ENCODE peak calls at places on chromosomes 11 and 22, in six cellular contexts. H, F, Z, Q, N and I are unnamed samples.
A peak's percentile ranks its signal among the peaks of the same experiment; 100 is the strongest.

GRCh38 chr11:62077136-62077535 is 46.7 kb upstream of the INCENP start:
- DNase-seq in F (no peak), N (no peak), H (no peak), Q (no peak), Z (peak; percentile 37), I (no peak)

GRCh38 chr11:2399488-2400068 is 972 bp upstream of the TSSC4 start:
- DNase-seq in N (no peak), Z (peak; percentile 16), Q (peak; percentile 79), F (no peak), H (no peak), I (no peak)

GRCh38 chr11:93536346-93536871 is 6.8 kb downstream of the SMCO4 start:
- DNase-seq in F (no peak), Z (no peak), N (peak; percentile 16), H (no peak), Q (no peak), I (no peak)

GRCh38 chr22:41834005-41834975 is 1.4 kb downstream of the SREBF2 start:
- DNase-seq in N (peak; percentile 56), Z (no peak), H (no peak), Q (no peak), F (no peak), I (no peak)

GRCh38 chr11:63869171-63869591 is 30.3 kb downstream of the MARK2 start:
- DNase-seq in H (no peak), N (no peak), Z (no peak), F (no peak), Q (peak; percentile 47), I (no peak)

GRCh38 chr11:110434952-110435779 is 5.4 kb downstream of the FDX1 start:
- DNase-seq in Z (no peak), H (no peak), F (no peak), Q (no peak), N (peak; percentile 17), I (no peak)

GRCh38 chr11:47997063-47998053 is 17.0 kb downstream of the PTPRJ start:
- DNase-seq in F (no peak), Q (peak; percentile 9), N (no peak), H (no peak), Z (no peak), I (no peak)

GRCh38 chr11:22808559-22809197 is 20.9 kb downstream of the SVIP start:
- DNase-seq in Q (no peak), F (no peak), Z (no peak), N (no peak), H (no peak), I (no peak)

GRCh38 chr11:111977141-111978027 is 40.2 kb downstream of the DIXDC1 start:
- DNase-seq in Q (peak; percentile 91), F (no peak), Z (no peak), N (no peak), H (no peak), I (peak; percentile 75)

GRCh38 chr11:64000026-64000739 is 13.9 kb downstream of the OTUB1 start:
- DNase-seq in Z (peak; percentile 41), F (no peak), Q (peak; percentile 89), N (peak; percentile 70), H (no peak), I (peak; percentile 16)

GRCh38 chr22:16695261-16695660 is 102.7 kb upstream of the CCT8L2 start:
- DNase-seq in Q (no peak), Z (no peak), F (no peak), N (no peak), H (no peak), I (no peak)

GRCh38 chr11:70760416-70761020 is 362.2 kb downstream of the CTTN start:
- DNase-seq in H (no peak), Z (no peak), N (no peak), Q (no peak), F (no peak), I (no peak)

GRCh38 chr11:66326261-66327111 is 9.6 kb upstream of the CD248 start:
- DNase-seq in F (no peak), N (no peak), Q (peak; percentile 57), Z (no peak), H (peak; percentile 57), I (no peak)

GRCh38 chr22:29012923-29013322 is 48.7 kb downstream of the C22orf31 start:
- DNase-seq in Q (no peak), F (no peak), H (no peak), N (no peak), Z (no peak), I (no peak)

GRCh38 chr11:66607126-66607834 is 9.2 kb upstream of the RBM14 start:
- DNase-seq in Q (no peak), F (peak; percentile 83), H (peak; percentile 59), Z (peak; percentile 88), N (no peak), I (peak; percentile 8)

GRCh38 chr22:23754220-23754919 is at the start of gene VPREB3:
- DNase-seq in Z (no peak), N (peak; percentile 73), F (no peak), H (no peak), Q (no peak), I (no peak)

GRCh38 chr11:96257972-96258951 is 84.7 kb downstream of the MAML2 start:
- DNase-seq in F (no peak), H (no peak), N (peak; percentile 83), Z (peak; percentile 67), Q (no peak), I (no peak)

GRCh38 chr11:70525466-70525865 is 127.1 kb downstream of the CTTN start:
- DNase-seq in N (no peak), F (no peak), Q (peak; percentile 39), Z (no peak), H (no peak), I (no peak)

GRCh38 chr11:126328938-126329643 is 25.2 kb downstream of the DCPS start:
- DNase-seq in Z (no peak), H (no peak), N (no peak), Q (no peak), F (no peak), I (no peak)

GRCh38 chr11:37642321-37642720 is 1044.3 kb upstream of the RAG2 start:
- DNase-seq in N (no peak), Q (no peak), Z (no peak), F (no peak), H (no peak), I (no peak)

GRCh38 chr22:49197500-49197899 is 630.2 kb downstream of the BRD1 start:
- DNase-seq in F (no peak), N (no peak), Z (no peak), H (no peak), Q (peak; percentile 82), I (no peak)

GRCh38 chr11:117187007-117187406 is 8.5 kb downstream of the SIDT2 start:
- DNase-seq in N (no peak), F (no peak), H (no peak), Z (no peak), Q (no peak), I (no peak)

GRCh38 chr22:20777420-20778177 is 3.7 kb downstream of the SERPIND1 start:
- DNase-seq in Q (no peak), Z (peak; percentile 99), F (no peak), N (no peak), H (peak; percentile 34), I (no peak)

GRCh38 chr11:79400717-79401330 is 40.0 kb downstream of the TENM4 start:
- DNase-seq in Z (peak; percentile 42), Q (no peak), H (no peak), F (no peak), N (peak; percentile 45), I (no peak)

GRCh38 chr11:122656073-122656630 is 630 bp downstream of the UBASH3B start:
- DNase-seq in H (peak; percentile 22), F (no peak), Q (peak; percentile 78), Z (peak; percentile 59), N (peak; percentile 57), I (peak; percentile 41)

GRCh38 chr22:32613773-32614172 is 139.2 kb downstream of the FBXO7 start:
- DNase-seq in Q (no peak), F (no peak), Z (no peak), H (no peak), N (no peak), I (no peak)

GRCh38 chr11:13702071-13702470 is 33.6 kb downstream of the FAR1 start:
- DNase-seq in F (no peak), Q (no peak), H (no peak), N (no peak), Z (no peak), I (no peak)

GRCh38 chr11:77259681-77260080 is 41.8 kb downstream of the GDPD4 start:
- DNase-seq in H (no peak), N (no peak), F (no peak), Z (peak; percentile 34), Q (no peak), I (no peak)

GRCh38 chr11:2748061-2748813 is 48.4 kb upstream of the KCNQ1OT1 start:
- DNase-seq in N (no peak), H (no peak), Q (peak; percentile 39), Z (no peak), F (no peak), I (no peak)

GRCh38 chr11:8956860-8957259 is 7.4 kb downstream of the TMEM9B start:
- DNase-seq in Q (no peak), Z (no peak), F (no peak), N (no peak), H (no peak), I (no peak)

GRCh38 chr11:64007629-64008282 is 21.5 kb downstream of the OTUB1 start:
- DNase-seq in Z (peak; percentile 71), H (no peak), Q (peak; percentile 90), F (no peak), N (no peak), I (no peak)

GRCh38 chr11:31397239-31397834 is 27.7 kb downstream of the DNAJC24 start:
- DNase-seq in Q (no peak), H (no peak), N (peak; percentile 52), Z (peak; percentile 21), F (no peak), I (no peak)

GRCh38 chr22:39567135-39567946 is 3.2 kb upstream of the CACNA1I start:
- DNase-seq in N (no peak), F (no peak), H (no peak), Q (no peak), Z (no peak), I (no peak)

GRCh38 chr11:19829109-19829790 is 116.6 kb downstream of the NAV2 start:
- DNase-seq in F (no peak), Q (no peak), H (no peak), Z (no peak), N (no peak), I (no peak)

GRCh38 chr11:38927993-38928392 is 2330.0 kb upstream of the RAG2 start:
- DNase-seq in N (no peak), F (no peak), H (no peak), Z (peak; percentile 22), Q (no peak), I (no peak)

GRCh38 chr11:64879226-64879900 is 942 bp upstream of the EHD1 start:
- DNase-seq in Z (no peak), H (no peak), Q (no peak), F (no peak), N (peak; percentile 46), I (no peak)

GRCh38 chr22:21942407-21942895 is 10.2 kb downstream of the PPM1F start:
- DNase-seq in Q (no peak), N (no peak), Z (peak; percentile 87), F (no peak), H (peak; percentile 71), I (no peak)

GRCh38 chr11:46277623-46278386 is at the start of gene CREB3L1:
- DNase-seq in N (no peak), Z (no peak), Q (peak; percentile 83), H (peak; percentile 37), F (no peak), I (no peak)